ENCODE peak calls at places on chromosome 14, in six cellular contexts. One of them, this sample, is unnamed.

GRCh38 chr14:98186140-98186539 is 1085.9 kb downstream of the BCL11B start:
- DNase-seq in lower leg skin: no peak
- DNase-seq in AG10803: no peak
- DNase-seq in fibroblast of lung: peak
- DNase-seq in uterus: no peak
- DNase-seq in neural progenitor cell: no peak
- DNase-seq in this sample: no peak

GRCh38 chr14:50060871-50061663 is 55.3 kb downstream of the VCPKMT start:
- DNase-seq in uterus: peak
- DNase-seq in fibroblast of lung: peak
- DNase-seq in AG10803: peak
- DNase-seq in lower leg skin: peak
- DNase-seq in neural progenitor cell: no peak
- DNase-seq in this sample: peak

GRCh38 chr14:35827678-35828472 is 1.7 kb downstream of the BRMS1L start:
- DNase-seq in uterus: no peak
- DNase-seq in lower leg skin: no peak
- DNase-seq in AG10803: no peak
- DNase-seq in neural progenitor cell: peak
- DNase-seq in fibroblast of lung: no peak
- DNase-seq in this sample: no peak

GRCh38 chr14:90820958-90821357 is 4.7 kb upstream of the TTC7B start:
- DNase-seq in lower leg skin: no peak
- DNase-seq in AG10803: peak
- DNase-seq in fibroblast of lung: peak
- DNase-seq in uterus: no peak
- DNase-seq in neural progenitor cell: no peak
- DNase-seq in this sample: no peak

GRCh38 chr14:50020184-50020583 is 96.2 kb downstream of the VCPKMT start:
- DNase-seq in neural progenitor cell: no peak
- DNase-seq in fibroblast of lung: no peak
- DNase-seq in lower leg skin: no peak
- DNase-seq in AG10803: no peak
- DNase-seq in uterus: no peak
- DNase-seq in this sample: no peak

GRCh38 chr14:92274055-92274454 is 48.9 kb upstream of the SLC24A4 start:
- DNase-seq in AG10803: no peak
- DNase-seq in uterus: no peak
- DNase-seq in fibroblast of lung: no peak
- DNase-seq in lower leg skin: no peak
- DNase-seq in neural progenitor cell: no peak
- DNase-seq in this sample: no peak

GRCh38 chr14:87067597-87067996 is 925.4 kb downstream of the GALC start:
- DNase-seq in uterus: no peak
- DNase-seq in fibroblast of lung: no peak
- DNase-seq in AG10803: no peak
- DNase-seq in lower leg skin: no peak
- DNase-seq in neural progenitor cell: no peak
- DNase-seq in this sample: no peak

GRCh38 chr14:74886001-74886400 is 4.3 kb downstream of the DLST start:
- DNase-seq in neural progenitor cell: peak
- DNase-seq in AG10803: peak
- DNase-seq in fibroblast of lung: peak
- DNase-seq in uterus: peak
- DNase-seq in lower leg skin: no peak
- DNase-seq in this sample: peak

GRCh38 chr14:47929334-47929733 is 253.9 kb upstream of the MDGA2 start:
- DNase-seq in neural progenitor cell: no peak
- DNase-seq in fibroblast of lung: no peak
- DNase-seq in lower leg skin: no peak
- DNase-seq in AG10803: no peak
- DNase-seq in uterus: no peak
- DNase-seq in this sample: no peak

GRCh38 chr14:47935332-47935731 is 259.9 kb upstream of the MDGA2 start:
- DNase-seq in uterus: no peak
- DNase-seq in AG10803: no peak
- DNase-seq in neural progenitor cell: no peak
- DNase-seq in fibroblast of lung: no peak
- DNase-seq in lower leg skin: no peak
- DNase-seq in this sample: no peak
- H3K4me3 ChIP-seq in uterus: no peak
- H3K4me3 ChIP-seq in AG10803: no peak
- H3K4me3 ChIP-seq in neural progenitor cell: no peak
- H3K4me3 ChIP-seq in fibroblast of lung: no peak
- H3K4me3 ChIP-seq in lower leg skin: no peak
- H3K4me3 ChIP-seq in this sample: no peak

GRCh38 chr14:59582845-59583509 is 6.4 kb upstream of the CCDC175 start:
- DNase-seq in uterus: no peak
- DNase-seq in AG10803: no peak
- DNase-seq in lower leg skin: no peak
- DNase-seq in fibroblast of lung: no peak
- DNase-seq in neural progenitor cell: no peak
- DNase-seq in this sample: no peak
- TF ChIP-seq CTCF in uterus: no peak
- TF ChIP-seq CTCF in AG10803: no peak
- TF ChIP-seq CTCF in lower leg skin: no peak
- TF ChIP-seq CTCF in fibroblast of lung: no peak
- TF ChIP-seq CTCF in neural progenitor cell: peak
- TF ChIP-seq CTCF in this sample: no peak

DNA sequence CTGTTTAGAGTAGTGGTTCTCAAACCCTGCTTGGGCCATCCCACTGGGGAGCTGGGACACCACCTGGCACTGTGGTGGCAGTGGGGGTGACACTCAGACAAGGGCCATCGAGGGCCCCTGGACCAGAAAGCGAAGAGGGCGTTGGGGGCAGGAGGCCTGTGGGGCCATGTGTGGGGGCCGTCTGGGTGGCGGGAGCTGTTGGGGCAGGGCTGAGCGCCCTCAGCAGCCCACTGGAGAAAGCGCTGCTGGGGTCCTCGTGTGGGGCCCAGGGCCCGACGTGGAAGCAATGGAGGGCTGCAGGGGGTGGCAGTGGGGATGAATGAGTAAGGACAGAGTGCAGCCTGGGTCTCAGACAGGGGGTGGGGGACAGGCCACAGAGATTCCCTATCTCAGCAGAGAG is 5.9 kb upstream of the ADSS1 start:
- DNase-seq in fibroblast of lung: no peak
- DNase-seq in uterus: no peak
- DNase-seq in lower leg skin: no peak
- DNase-seq in AG10803: no peak
- DNase-seq in neural progenitor cell: no peak
- DNase-seq in this sample: no peak
- H3K4me3 ChIP-seq in fibroblast of lung: no peak
- H3K4me3 ChIP-seq in uterus: no peak
- H3K4me3 ChIP-seq in lower leg skin: no peak
- H3K4me3 ChIP-seq in AG10803: no peak
- H3K4me3 ChIP-seq in neural progenitor cell: no peak
- H3K4me3 ChIP-seq in this sample: no peak

DNA sequence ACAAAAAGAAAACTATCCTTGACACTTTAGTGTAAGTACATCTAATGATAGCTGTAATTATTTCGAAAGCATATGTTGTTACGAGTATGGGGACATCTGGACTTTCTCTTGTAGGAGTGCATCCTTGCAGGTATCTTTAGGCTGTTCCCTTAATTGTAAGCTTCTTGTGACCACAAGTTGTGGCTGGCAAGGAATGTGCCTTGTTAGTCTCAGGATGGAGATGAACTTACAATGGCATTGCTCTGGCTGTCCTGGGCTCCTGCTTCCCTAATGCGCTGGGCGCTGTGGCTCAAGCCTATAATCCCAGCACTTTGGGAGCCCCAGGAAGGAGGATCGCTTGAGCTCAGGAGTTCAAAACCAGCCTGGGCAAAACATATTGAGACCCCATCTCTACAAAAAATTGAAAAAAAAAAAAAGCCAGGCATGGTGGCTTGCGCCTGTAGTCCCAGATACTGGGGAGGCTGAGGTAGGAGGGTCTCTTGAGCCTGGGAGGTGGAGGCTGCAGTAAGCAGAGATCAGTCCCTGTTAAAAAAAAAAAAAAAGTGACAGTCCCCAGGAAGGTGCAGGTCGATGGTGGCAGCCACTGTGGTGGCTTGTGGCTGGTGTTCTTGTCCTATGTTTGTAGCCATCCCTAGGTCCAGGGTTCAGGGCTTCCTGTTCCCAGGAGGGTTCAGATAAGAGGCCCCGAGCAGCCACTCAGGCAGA is 23.7 kb upstream of the PPP1R13B start:
- DNase-seq in uterus: no peak
- DNase-seq in lower leg skin: no peak
- DNase-seq in neural progenitor cell: no peak
- DNase-seq in fibroblast of lung: no peak
- DNase-seq in AG10803: no peak
- DNase-seq in this sample: no peak
- TF ChIP-seq CTCF in uterus: no peak
- TF ChIP-seq CTCF in lower leg skin: no peak
- TF ChIP-seq CTCF in neural progenitor cell: no peak
- TF ChIP-seq CTCF in fibroblast of lung: no peak
- TF ChIP-seq CTCF in AG10803: no peak
- TF ChIP-seq CTCF in this sample: no peak

DNA sequence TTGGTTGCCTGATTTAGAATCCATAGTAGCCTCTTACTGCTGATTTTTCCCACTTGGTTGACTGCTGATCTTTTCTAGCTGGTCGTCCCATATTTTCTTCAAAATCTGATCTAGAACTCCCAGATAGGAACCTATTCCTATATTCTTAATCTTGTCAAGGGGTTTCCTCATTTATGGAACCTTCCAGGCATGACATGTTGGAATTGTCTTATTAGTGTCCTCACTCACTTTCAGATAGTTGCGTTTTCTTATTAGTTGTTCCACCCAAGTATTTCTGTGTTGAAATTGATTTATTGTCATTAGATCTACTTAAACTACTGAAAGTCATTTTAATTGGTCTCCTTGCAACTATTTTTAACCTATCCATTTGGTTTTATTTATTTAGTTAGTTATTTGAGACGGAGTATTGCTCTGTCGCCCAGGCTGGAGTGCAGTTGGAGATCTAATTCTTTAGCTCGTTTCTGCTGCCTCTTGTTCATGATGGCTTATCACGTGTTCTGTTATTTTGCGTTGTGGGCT is 25.0 kb downstream of the KTN1 start:
- DNase-seq in lower leg skin: no peak
- DNase-seq in AG10803: no peak
- DNase-seq in neural progenitor cell: no peak
- DNase-seq in uterus: no peak
- DNase-seq in fibroblast of lung: no peak
- DNase-seq in this sample: no peak
- H3K4me3 ChIP-seq in lower leg skin: no peak
- H3K4me3 ChIP-seq in AG10803: no peak
- H3K4me3 ChIP-seq in neural progenitor cell: no peak
- H3K4me3 ChIP-seq in uterus: no peak
- H3K4me3 ChIP-seq in fibroblast of lung: no peak
- H3K4me3 ChIP-seq in this sample: no peak

This sample was measured in fibroblast of pulmonary artery.